ENCODE peak calls at places on chromosomes 1 and 21, in nine cellular contexts. Q is A549, H is body of pancreas, R is esophagus squamous epithelium, V is IMR-90, E is esophagus muscularis mucosa, G is prostate gland, I is ovary, U is breast epithelium. A is an unnamed sample.

GRCh38 chr1:38274974-38275373 is 228.4 kb upstream of the POU3F1 start:
- DNase-seq in H (peak), U (no peak), V (no peak), E (no peak), G (no peak), Q (no peak), I (no peak), R (no peak), A (peak)

GRCh38 chr1:44328767-44329416 is 26.2 kb downstream of the ERI3 start:
- DNase-seq in I (no peak), G (no peak), Q (no peak), E (no peak), V (no peak), R (no peak), U (no peak), H (no peak), A (no peak)

GRCh38 chr1:186983327-186983726 is 154.6 kb downstream of the PLA2G4A start:
- DNase-seq in I (no peak), G (no peak), E (no peak), H (peak), U (no peak), V (peak), R (no peak), Q (no peak), A (peak)

GRCh38 chr1:107664882-107665871 is 299.8 kb downstream of the VAV3 start:
- DNase-seq in V (no peak), R (no peak), I (no peak), Q (no peak), U (no peak), H (no peak), G (no peak), E (no peak), A (no peak)

GRCh38 chr1:3069491-3070303 is 694 bp downstream of the PRDM16 start:
- DNase-seq in G (peak), I (peak), U (no peak), E (no peak), H (peak), Q (peak), V (peak), R (no peak), A (peak)

GRCh38 chr21:25385912-25386474 is 221.3 kb downstream of the MRPL39 start:
- DNase-seq in R (no peak), E (no peak), I (no peak), Q (peak), G (peak), U (no peak), V (peak), H (peak), A (no peak)

GRCh38 chr1:38581396-38581795 is 278.2 kb downstream of the RRAGC start:
- DNase-seq in U (no peak), V (no peak), R (no peak), H (no peak), G (no peak), I (no peak), E (no peak), Q (no peak), A (peak)

GRCh38 chr1:15820478-15820877 is 13.0 kb upstream of the UQCRHL start:
- DNase-seq in R (no peak), I (no peak), G (no peak), H (no peak), U (peak), Q (no peak), V (peak), E (no peak), A (no peak)

GRCh38 chr21:27581168-27581567 is 614.3 kb upstream of the ADAMTS5 start:
- DNase-seq in E (no peak), V (peak), R (no peak), U (no peak), G (no peak), I (no peak), H (no peak), Q (no peak), A (no peak)

GRCh38 chr21:46477765-46478164 is 19.1 kb downstream of the DIP2A start:
- DNase-seq in U (no peak), V (peak), E (no peak), G (no peak), R (no peak), I (no peak), Q (no peak), H (peak), A (no peak)

GRCh38 chr1:179092896-179093461 is 11.1 kb downstream of the TOR3A start:
- DNase-seq in H (no peak), Q (no peak), E (no peak), I (no peak), R (no peak), G (no peak), V (no peak), U (no peak), A (peak)

GRCh38 chr1:217946581-217946980 is 315.4 kb downstream of the SPATA17 start:
- DNase-seq in I (no peak), E (no peak), U (no peak), V (no peak), H (no peak), R (no peak), G (no peak), Q (no peak), A (no peak)

GRCh38 chr1:18646776-18647410 is 16.2 kb downstream of the PAX7 start:
- DNase-seq in E (no peak), H (no peak), U (no peak), Q (no peak), I (no peak), G (no peak), R (no peak), V (no peak), A (no peak)

GRCh38 chr1:161172776-161173376 is 4.4 kb downstream of the B4GALT3 start:
- DNase-seq in H (peak), G (no peak), U (no peak), R (no peak), E (no peak), V (peak), I (no peak), Q (no peak), A (no peak)

GRCh38 chr21:46397211-46397905 is 61.3 kb upstream of the DIP2A start:
- DNase-seq in V (no peak), E (no peak), H (no peak), Q (no peak), I (no peak), G (no peak), U (no peak), R (no peak), A (no peak)

GRCh38 chr1:119964673-119965363 is 68.5 kb upstream of the ADAM30 start:
- DNase-seq in H (no peak), V (peak), G (no peak), U (no peak), R (no peak), E (no peak), Q (no peak), I (no peak), A (no peak)

GRCh38 chr1:214086945-214087344 is 99.2 kb downstream of the PROX1 start:
- DNase-seq in Q (peak), E (no peak), H (no peak), G (no peak), V (no peak), R (no peak), I (no peak), U (no peak), A (no peak)

GRCh38 chr1:68015369-68015768 is 35.1 kb downstream of the DIRAS3 start:
- DNase-seq in E (no peak), G (no peak), U (no peak), I (no peak), R (no peak), V (no peak), Q (no peak), H (no peak), A (no peak)

GRCh38 chr1:228154685-228155571 is 5.2 kb downstream of the GJC2 start:
- DNase-seq in U (no peak), H (no peak), G (no peak), R (no peak), I (peak), Q (no peak), E (no peak), V (no peak), A (peak)

GRCh38 chr1:75243124-75243523 is 108.9 kb downstream of the LHX8 start:
- DNase-seq in R (no peak), G (no peak), Q (no peak), U (no peak), E (no peak), I (no peak), H (no peak), V (no peak), A (no peak)

GRCh38 chr1:36306210-36306901 is at the start of gene SH3D21:
- DNase-seq in R (no peak), E (no peak), H (peak), I (peak), Q (peak), U (peak), G (peak), V (no peak), A (peak)

GRCh38 chr1:67170751-67171573 is 4.7 kb downstream of the IL23R start:
- DNase-seq in I (no peak), R (no peak), V (no peak), U (no peak), E (no peak), G (no peak), H (no peak), Q (no peak), A (no peak)

GRCh38 chr1:2970311-2971145 is 50.7 kb upstream of the ACTRT2 start:
- DNase-seq in Q (no peak), G (no peak), E (no peak), R (no peak), H (no peak), V (no peak), I (no peak), U (no peak), A (peak)

GRCh38 chr1:181131255-181131901 is 42.9 kb downstream of the IER5 start:
- DNase-seq in V (no peak), E (no peak), R (no peak), Q (no peak), I (no peak), G (no peak), U (no peak), H (no peak), A (no peak)

GRCh38 chr1:181128592-181129497 is 40.3 kb downstream of the IER5 start:
- DNase-seq in U (no peak), R (no peak), Q (no peak), V (no peak), I (no peak), E (no peak), H (peak), G (no peak), A (no peak)

GRCh38 chr1:181126871-181127587 is 38.5 kb downstream of the IER5 start:
- DNase-seq in G (no peak), I (no peak), V (no peak), Q (peak), R (no peak), U (no peak), E (no peak), H (no peak), A (no peak)

GRCh38 chr1:181127898-181128453 is 39.5 kb downstream of the IER5 start:
- DNase-seq in V (peak), H (no peak), I (no peak), Q (peak), G (no peak), E (no peak), U (no peak), R (no peak), A (no peak)

DNA sequence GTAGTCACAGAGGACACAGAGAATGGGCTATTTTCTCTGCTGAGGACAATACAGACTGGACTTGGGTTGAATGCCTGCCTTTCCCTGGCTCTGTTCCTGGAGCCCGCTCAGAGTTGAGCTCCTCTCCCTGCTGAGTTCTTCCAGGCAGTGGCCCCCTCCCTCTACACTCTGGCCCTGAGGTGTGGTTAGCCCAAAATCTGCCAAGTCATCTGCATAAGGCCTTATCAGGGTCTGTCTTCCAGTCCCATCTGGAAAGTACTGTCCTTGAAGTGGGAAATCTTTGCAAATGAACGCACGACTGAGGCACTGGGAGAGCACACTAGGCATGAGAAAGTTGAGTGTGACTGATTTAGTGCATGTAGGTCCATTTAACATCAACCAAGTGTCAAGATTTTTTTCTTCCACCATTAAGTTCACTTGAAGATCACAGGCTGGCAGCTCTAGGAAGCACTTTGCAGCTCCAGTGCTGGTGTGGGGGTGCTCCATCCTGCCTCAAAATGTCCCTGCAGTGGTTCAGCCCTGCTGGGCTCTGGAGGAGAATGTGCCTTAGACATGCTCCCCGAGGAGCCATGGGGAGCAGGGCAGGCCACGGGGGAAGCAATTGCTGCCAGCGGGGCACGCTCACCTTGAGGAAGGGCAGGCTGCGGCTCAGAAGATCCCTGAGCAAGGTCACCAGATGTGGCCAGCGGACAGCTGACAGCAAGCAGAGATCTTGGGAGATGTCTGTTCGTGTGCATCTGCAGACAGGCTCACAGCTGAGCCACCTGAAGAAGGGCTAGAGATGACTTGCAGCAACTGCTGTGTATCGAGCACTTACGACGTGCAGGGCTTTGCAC is 41.5 kb downstream of the IER5 start:
- DNase-seq in G (no peak), I (no peak), H (no peak), E (no peak), Q (no peak), R (no peak), U (no peak), V (no peak), A (no peak)
- TF ChIP-seq POLR2A in G (no peak), I (no peak), H (no peak), E (no peak), Q (no peak), R (no peak), U (no peak), V (no peak), A (no peak)

DNA sequence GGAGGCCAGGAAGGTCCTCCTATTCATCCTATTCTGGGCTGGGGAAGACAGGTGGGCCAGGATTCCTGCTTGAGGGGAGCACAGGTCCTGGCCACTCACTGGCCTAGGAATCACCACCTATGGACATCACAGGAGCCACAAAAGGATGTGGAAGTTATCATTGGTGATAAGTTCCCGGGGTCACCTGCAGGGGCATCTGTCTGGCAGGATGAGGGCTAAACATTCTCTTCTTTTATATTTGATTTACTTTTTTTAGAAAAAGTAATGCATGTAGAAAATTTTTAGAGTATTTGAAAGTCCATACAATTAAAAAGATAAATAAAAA is 33.2 kb upstream of the KIAA0040 start:
- DNase-seq in U (no peak), G (no peak), H (no peak), E (peak), R (no peak), I (no peak), V (no peak), Q (no peak), A (no peak)
- H3K27ac ChIP-seq in U (no peak), G (no peak), H (no peak), E (no peak), R (no peak), I (no peak), V (no peak), Q (no peak), A (no peak)

DNA sequence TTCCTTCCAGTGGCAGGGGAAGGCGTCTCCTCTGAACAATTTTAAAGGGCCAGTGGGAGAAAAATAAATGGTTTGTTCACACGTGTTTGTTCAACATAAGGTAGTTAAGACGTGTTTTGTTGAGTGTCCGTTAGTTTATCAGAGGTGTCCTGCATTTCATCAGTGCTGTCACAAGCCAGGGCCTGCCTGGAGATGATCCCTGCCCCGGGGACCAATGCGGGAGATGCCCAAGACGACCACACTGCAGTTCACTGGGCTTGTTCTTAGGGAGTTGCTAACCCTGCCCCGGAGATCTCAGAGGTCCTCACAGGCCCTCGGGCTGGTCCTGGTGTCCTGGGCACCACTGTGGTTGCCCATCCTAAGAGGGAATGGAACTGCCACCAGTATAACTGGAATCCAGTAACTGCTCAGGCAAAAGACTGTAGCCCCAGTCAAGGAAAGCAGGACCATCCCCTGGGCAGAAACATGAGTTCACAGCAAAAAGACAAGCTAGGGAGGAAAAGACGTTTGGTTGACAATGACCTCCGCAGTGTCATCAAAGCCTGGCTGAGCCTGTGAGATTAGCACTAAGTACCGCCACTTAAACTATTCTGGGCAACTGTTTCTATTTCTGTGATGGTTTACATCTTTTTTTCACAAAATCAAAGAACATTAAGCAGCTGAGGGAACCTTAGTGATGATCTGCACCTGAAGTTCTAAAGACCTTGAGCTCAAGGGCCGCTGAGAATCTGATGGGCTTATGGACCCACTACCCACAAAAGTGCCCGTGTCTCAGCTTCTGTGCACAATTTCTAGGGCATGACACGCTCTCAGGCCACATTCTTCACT is 44.9 kb upstream of the LIN9 start:
- DNase-seq in R (no peak), Q (no peak), E (no peak), U (no peak), V (no peak), G (no peak), I (no peak), H (no peak), A (no peak)
- TF ChIP-seq POLR2A in R (no peak), Q (no peak), E (no peak), U (no peak), V (no peak), G (no peak), I (no peak), H (no peak), A (no peak)

GRCh38 chr1:33322109-33322508 is 1.2 kb upstream of the A3GALT2 start:
- DNase-seq in E (no peak), U (no peak), R (no peak), H (no peak), I (no peak), Q (no peak), V (no peak), G (no peak), A (peak)

GRCh38 chr1:33322870-33323585 is 2.1 kb upstream of the A3GALT2 start:
- DNase-seq in I (no peak), R (no peak), U (no peak), Q (no peak), E (no peak), H (no peak), G (no peak), V (no peak), A (peak)

GRCh38 chr1:33323663-33324477 is 3.0 kb upstream of the A3GALT2 start:
- DNase-seq in I (no peak), E (no peak), R (no peak), H (no peak), V (no peak), G (no peak), U (no peak), Q (no peak), A (peak)

GRCh38 chr1:33326690-33327300 is 5.9 kb upstream of the A3GALT2 start:
- DNase-seq in H (no peak), Q (no peak), R (no peak), E (no peak), U (no peak), G (no peak), V (no peak), I (no peak), A (peak)

GRCh38 chr1:33324677-33325417 is 3.9 kb upstream of the A3GALT2 start:
- DNase-seq in I (no peak), E (no peak), U (no peak), H (no peak), R (no peak), Q (no peak), V (no peak), G (no peak), A (peak)
- H3K27ac ChIP-seq in I (peak), E (no peak), U (peak), H (no peak), R (no peak), Q (no peak), V (no peak), G (no peak), A (peak)